ENCODE peak calls at places on chromosome 22, in four cellular contexts. One of them, this sample, is unnamed.

GRCh38 chr22:40967120-40967760 is 16.1 kb downstream of the RBX1 start:
- DNase-seq in activated naive CD4-positive, alpha-beta T cell treated with Interleukin-2 at 50 U/mL for 16 hours: no peak
- DNase-seq in stimulated activated naive CD8-positive, alpha-beta T cell treated with anti-CD3 and anti-CD28 coated beads, Interleukin-15, amount 100 ng/mL, for 72 hours: no peak
- DNase-seq in RWPE1: no peak
- DNase-seq in this sample: no peak

GRCh38 chr22:39821008-39821407 is 72.6 kb downstream of the ENTHD1 start:
- DNase-seq in RWPE1: no peak
- DNase-seq in stimulated activated naive CD8-positive, alpha-beta T cell treated with anti-CD3 and anti-CD28 coated beads, Interleukin-15, amount 100 ng/mL, for 72 hours: no peak
- DNase-seq in activated naive CD4-positive, alpha-beta T cell treated with Interleukin-2 at 50 U/mL for 16 hours: no peak
- DNase-seq in this sample: no peak

GRCh38 chr22:17120281-17120680 is 879 bp downstream of the TMEM121B start:
- DNase-seq in activated naive CD4-positive, alpha-beta T cell treated with Interleukin-2 at 50 U/mL for 16 hours: peak
- DNase-seq in stimulated activated naive CD8-positive, alpha-beta T cell treated with anti-CD3 and anti-CD28 coated beads, Interleukin-15, amount 100 ng/mL, for 72 hours: peak
- DNase-seq in RWPE1: peak
- DNase-seq in this sample: peak

GRCh38 chr22:38431266-38432010 is 23.6 kb downstream of the KCNJ4 start:
- DNase-seq in RWPE1: no peak
- DNase-seq in activated naive CD4-positive, alpha-beta T cell treated with Interleukin-2 at 50 U/mL for 16 hours: no peak
- DNase-seq in stimulated activated naive CD8-positive, alpha-beta T cell treated with anti-CD3 and anti-CD28 coated beads, Interleukin-15, amount 100 ng/mL, for 72 hours: no peak
- DNase-seq in this sample: no peak

GRCh38 chr22:32044913-32045312 is 1.9 kb downstream of the SLC5A1 start:
- DNase-seq in RWPE1: no peak
- DNase-seq in stimulated activated naive CD8-positive, alpha-beta T cell treated with anti-CD3 and anti-CD28 coated beads, Interleukin-15, amount 100 ng/mL, for 72 hours: no peak
- DNase-seq in activated naive CD4-positive, alpha-beta T cell treated with Interleukin-2 at 50 U/mL for 16 hours: no peak
- DNase-seq in this sample: peak

GRCh38 chr22:24289781-24290181 is 19.1 kb downstream of the SPECC1L start:
- DNase-seq in activated naive CD4-positive, alpha-beta T cell treated with Interleukin-2 at 50 U/mL for 16 hours: no peak
- DNase-seq in stimulated activated naive CD8-positive, alpha-beta T cell treated with anti-CD3 and anti-CD28 coated beads, Interleukin-15, amount 100 ng/mL, for 72 hours: no peak
- DNase-seq in RWPE1: no peak
- DNase-seq in this sample: no peak

GRCh38 chr22:45974498-45974897 is 2.5 kb downstream of the WNT7B start:
- DNase-seq in stimulated activated naive CD8-positive, alpha-beta T cell treated with anti-CD3 and anti-CD28 coated beads, Interleukin-15, amount 100 ng/mL, for 72 hours: no peak
- DNase-seq in activated naive CD4-positive, alpha-beta T cell treated with Interleukin-2 at 50 U/mL for 16 hours: no peak
- DNase-seq in RWPE1: no peak
- DNase-seq in this sample: peak

GRCh38 chr22:44975444-44976262 is 34.2 kb downstream of the PHF21B start:
- DNase-seq in stimulated activated naive CD8-positive, alpha-beta T cell treated with anti-CD3 and anti-CD28 coated beads, Interleukin-15, amount 100 ng/mL, for 72 hours: peak
- DNase-seq in activated naive CD4-positive, alpha-beta T cell treated with Interleukin-2 at 50 U/mL for 16 hours: peak
- DNase-seq in RWPE1: peak
- DNase-seq in this sample: peak

GRCh38 chr22:36461665-36462474 is 19.6 kb downstream of the TXN2 start:
- DNase-seq in stimulated activated naive CD8-positive, alpha-beta T cell treated with anti-CD3 and anti-CD28 coated beads, Interleukin-15, amount 100 ng/mL, for 72 hours: no peak
- DNase-seq in RWPE1: peak
- DNase-seq in activated naive CD4-positive, alpha-beta T cell treated with Interleukin-2 at 50 U/mL for 16 hours: no peak
- DNase-seq in this sample: peak

GRCh38 chr22:44727709-44728108 is 24.7 kb upstream of the ARHGAP8 start:
- DNase-seq in RWPE1: no peak
- DNase-seq in stimulated activated naive CD8-positive, alpha-beta T cell treated with anti-CD3 and anti-CD28 coated beads, Interleukin-15, amount 100 ng/mL, for 72 hours: no peak
- DNase-seq in activated naive CD4-positive, alpha-beta T cell treated with Interleukin-2 at 50 U/mL for 16 hours: no peak
- DNase-seq in this sample: no peak

GRCh38 chr22:42932857-42933782 is 76.0 kb upstream of the ARFGAP3 start:
- DNase-seq in activated naive CD4-positive, alpha-beta T cell treated with Interleukin-2 at 50 U/mL for 16 hours: peak
- DNase-seq in RWPE1: no peak
- DNase-seq in stimulated activated naive CD8-positive, alpha-beta T cell treated with anti-CD3 and anti-CD28 coated beads, Interleukin-15, amount 100 ng/mL, for 72 hours: peak
- DNase-seq in this sample: no peak

GRCh38 chr22:19799322-19800190 is 39.0 kb downstream of the TBX1 start:
- DNase-seq in stimulated activated naive CD8-positive, alpha-beta T cell treated with anti-CD3 and anti-CD28 coated beads, Interleukin-15, amount 100 ng/mL, for 72 hours: no peak
- DNase-seq in RWPE1: no peak
- DNase-seq in activated naive CD4-positive, alpha-beta T cell treated with Interleukin-2 at 50 U/mL for 16 hours: no peak
- DNase-seq in this sample: no peak

GRCh38 chr22:49954354-49954753 is 6.2 kb upstream of the PIM3 start:
- DNase-seq in stimulated activated naive CD8-positive, alpha-beta T cell treated with anti-CD3 and anti-CD28 coated beads, Interleukin-15, amount 100 ng/mL, for 72 hours: no peak
- DNase-seq in activated naive CD4-positive, alpha-beta T cell treated with Interleukin-2 at 50 U/mL for 16 hours: no peak
- DNase-seq in RWPE1: no peak
- DNase-seq in this sample: no peak

GRCh38 chr22:42321908-42322561 is 51.6 kb upstream of the TCF20 start:
- DNase-seq in RWPE1: no peak
- DNase-seq in activated naive CD4-positive, alpha-beta T cell treated with Interleukin-2 at 50 U/mL for 16 hours: no peak
- DNase-seq in stimulated activated naive CD8-positive, alpha-beta T cell treated with anti-CD3 and anti-CD28 coated beads, Interleukin-15, amount 100 ng/mL, for 72 hours: no peak
- DNase-seq in this sample: no peak

GRCh38 chr22:37634505-37635002 is 4.9 kb upstream of the SH3BP1 start:
- DNase-seq in RWPE1: no peak
- DNase-seq in activated naive CD4-positive, alpha-beta T cell treated with Interleukin-2 at 50 U/mL for 16 hours: peak
- DNase-seq in stimulated activated naive CD8-positive, alpha-beta T cell treated with anti-CD3 and anti-CD28 coated beads, Interleukin-15, amount 100 ng/mL, for 72 hours: no peak
- DNase-seq in this sample: no peak

GRCh38 chr22:19962246-19962908 is 20.8 kb upstream of the TXNRD2 start:
- DNase-seq in RWPE1: peak
- DNase-seq in activated naive CD4-positive, alpha-beta T cell treated with Interleukin-2 at 50 U/mL for 16 hours: peak
- DNase-seq in stimulated activated naive CD8-positive, alpha-beta T cell treated with anti-CD3 and anti-CD28 coated beads, Interleukin-15, amount 100 ng/mL, for 72 hours: no peak
- DNase-seq in this sample: peak

GRCh38 chr22:38754247-38755154 is 1.3 kb downstream of the SUN2 start:
- DNase-seq in RWPE1: peak
- DNase-seq in stimulated activated naive CD8-positive, alpha-beta T cell treated with anti-CD3 and anti-CD28 coated beads, Interleukin-15, amount 100 ng/mL, for 72 hours: peak
- DNase-seq in activated naive CD4-positive, alpha-beta T cell treated with Interleukin-2 at 50 U/mL for 16 hours: peak
- DNase-seq in this sample: peak

GRCh38 chr22:41848468-41848867 is 15.6 kb downstream of the SREBF2 start:
- DNase-seq in stimulated activated naive CD8-positive, alpha-beta T cell treated with anti-CD3 and anti-CD28 coated beads, Interleukin-15, amount 100 ng/mL, for 72 hours: no peak
- DNase-seq in activated naive CD4-positive, alpha-beta T cell treated with Interleukin-2 at 50 U/mL for 16 hours: no peak
- DNase-seq in RWPE1: no peak
- DNase-seq in this sample: peak

GRCh38 chr22:50446708-50447575 is 27.9 kb downstream of the SBF1 start:
- DNase-seq in stimulated activated naive CD8-positive, alpha-beta T cell treated with anti-CD3 and anti-CD28 coated beads, Interleukin-15, amount 100 ng/mL, for 72 hours: no peak
- DNase-seq in RWPE1: no peak
- DNase-seq in activated naive CD4-positive, alpha-beta T cell treated with Interleukin-2 at 50 U/mL for 16 hours: no peak
- DNase-seq in this sample: no peak

GRCh38 chr22:37242395-37242918 is 1.6 kb downstream of the RAC2 start:
- DNase-seq in stimulated activated naive CD8-positive, alpha-beta T cell treated with anti-CD3 and anti-CD28 coated beads, Interleukin-15, amount 100 ng/mL, for 72 hours: peak
- DNase-seq in activated naive CD4-positive, alpha-beta T cell treated with Interleukin-2 at 50 U/mL for 16 hours: peak
- DNase-seq in RWPE1: peak
- DNase-seq in this sample: no peak

GRCh38 chr22:27551402-27551801 is 250.2 kb downstream of the MN1 start:
- DNase-seq in stimulated activated naive CD8-positive, alpha-beta T cell treated with anti-CD3 and anti-CD28 coated beads, Interleukin-15, amount 100 ng/mL, for 72 hours: no peak
- DNase-seq in activated naive CD4-positive, alpha-beta T cell treated with Interleukin-2 at 50 U/mL for 16 hours: no peak
- DNase-seq in RWPE1: no peak
- DNase-seq in this sample: no peak

GRCh38 chr22:27476729-27477128 is 324.8 kb downstream of the MN1 start:
- DNase-seq in activated naive CD4-positive, alpha-beta T cell treated with Interleukin-2 at 50 U/mL for 16 hours: no peak
- DNase-seq in stimulated activated naive CD8-positive, alpha-beta T cell treated with anti-CD3 and anti-CD28 coated beads, Interleukin-15, amount 100 ng/mL, for 72 hours: no peak
- DNase-seq in RWPE1: peak
- DNase-seq in this sample: peak

GRCh38 chr22:19723165-19723989 is at the start of gene GP1BB:
- DNase-seq in activated naive CD4-positive, alpha-beta T cell treated with Interleukin-2 at 50 U/mL for 16 hours: peak
- DNase-seq in stimulated activated naive CD8-positive, alpha-beta T cell treated with anti-CD3 and anti-CD28 coated beads, Interleukin-15, amount 100 ng/mL, for 72 hours: peak
- DNase-seq in RWPE1: no peak
- DNase-seq in this sample: peak

GRCh38 chr22:28283025-28283654 is 364.1 kb upstream of the PITPNB start:
- DNase-seq in stimulated activated naive CD8-positive, alpha-beta T cell treated with anti-CD3 and anti-CD28 coated beads, Interleukin-15, amount 100 ng/mL, for 72 hours: no peak
- DNase-seq in activated naive CD4-positive, alpha-beta T cell treated with Interleukin-2 at 50 U/mL for 16 hours: no peak
- DNase-seq in RWPE1: no peak
- DNase-seq in this sample: no peak

GRCh38 chr22:37518509-37519267 is 527 bp downstream of the CARD10 start:
- DNase-seq in activated naive CD4-positive, alpha-beta T cell treated with Interleukin-2 at 50 U/mL for 16 hours: no peak
- DNase-seq in RWPE1: no peak
- DNase-seq in stimulated activated naive CD8-positive, alpha-beta T cell treated with anti-CD3 and anti-CD28 coated beads, Interleukin-15, amount 100 ng/mL, for 72 hours: no peak
- DNase-seq in this sample: no peak

GRCh38 chr22:24069721-24070120 is 58.6 kb downstream of the CABIN1 start:
- DNase-seq in activated naive CD4-positive, alpha-beta T cell treated with Interleukin-2 at 50 U/mL for 16 hours: no peak
- DNase-seq in stimulated activated naive CD8-positive, alpha-beta T cell treated with anti-CD3 and anti-CD28 coated beads, Interleukin-15, amount 100 ng/mL, for 72 hours: no peak
- DNase-seq in RWPE1: no peak
- DNase-seq in this sample: no peak

GRCh38 chr22:35921777-35922176 is 106.8 kb downstream of the RBFOX2 start:
- DNase-seq in RWPE1: peak
- DNase-seq in stimulated activated naive CD8-positive, alpha-beta T cell treated with anti-CD3 and anti-CD28 coated beads, Interleukin-15, amount 100 ng/mL, for 72 hours: peak
- DNase-seq in activated naive CD4-positive, alpha-beta T cell treated with Interleukin-2 at 50 U/mL for 16 hours: peak
- DNase-seq in this sample: peak

This sample was measured in Calu3.